ENCODE peak calls at places on chromosomes 16 and 17, in four cellular contexts. V, R, Y and G are unnamed samples.

GRCh38 chr17:29048440-29049360 is 5.8 kb downstream of the PIPOX start:
- DNase-seq in Y (no peak), V (no peak), R (peak), G (peak)

GRCh38 chr16:85136705-85137322 is 24.5 kb upstream of the CIBAR2 start:
- DNase-seq in V (peak), Y (no peak), R (no peak), G (no peak)

GRCh38 chr16:80804061-80804450 is 342 bp downstream of the CDYL2 start:
- DNase-seq in V (peak), R (peak), Y (no peak), G (peak)

GRCh38 chr16:75048051-75048450 is 49.2 kb downstream of the ZNRF1 start:
- DNase-seq in Y (no peak), V (no peak), R (no peak), G (no peak)

GRCh38 chr16:78490431-78490830 is 391.0 kb downstream of the WWOX start:
- DNase-seq in Y (no peak), V (no peak), R (no peak), G (no peak)

GRCh38 chr16:85562102-85562786 is 50.9 kb upstream of the GSE1 start:
- DNase-seq in Y (no peak), V (no peak), R (no peak), G (no peak)

GRCh38 chr17:75835315-75835987 is 8.8 kb downstream of the UNC13D start:
- DNase-seq in Y (no peak), V (no peak), R (no peak), G (no peak)

GRCh38 chr17:37608369-37609169 is 649 bp downstream of the SYNRG start:
- DNase-seq in Y (no peak), V (peak), R (peak), G (peak)

GRCh38 chr17:42744283-42744805 is 496 bp downstream of the EZH1 start:
- DNase-seq in V (peak), Y (no peak), R (no peak), G (peak)

GRCh38 chr16:31502981-31503380 is 5.2 kb downstream of the RUSF1 start:
- DNase-seq in Y (no peak), R (peak), V (no peak), G (no peak)

GRCh38 chr17:82351254-82351712 is 7.8 kb upstream of the TEX19 start:
- DNase-seq in Y (no peak), V (no peak), R (no peak), G (no peak)

GRCh38 chr17:51079049-51079448 is 41.6 kb downstream of the SPAG9 start:
- DNase-seq in Y (no peak), V (peak), R (peak), G (no peak)

GRCh38 chr17:50696365-50696879 is 11.3 kb downstream of the ANKRD40 start:
- DNase-seq in Y (no peak), V (no peak), R (no peak), G (no peak)

GRCh38 chr17:78384479-78385175 is 6.2 kb downstream of the PGS1 start:
- DNase-seq in Y (no peak), V (no peak), R (no peak), G (no peak)

GRCh38 chr17:48241770-48242497 is 134.4 kb downstream of the SNX11 start:
- DNase-seq in V (no peak), R (no peak), Y (no peak), G (no peak)

GRCh38 chr16:88677721-88678120 is 8.6 kb downstream of the SNAI3 start:
- DNase-seq in V (no peak), Y (no peak), R (no peak), G (no peak)

GRCh38 chr17:68909066-68909465 is 46.1 kb downstream of the ABCA8 start:
- DNase-seq in R (peak), V (peak), Y (no peak), G (no peak)

GRCh38 chr17:79838541-79839274 is 532 bp downstream of the CBX4 start:
- DNase-seq in Y (no peak), V (peak), R (peak), G (peak)

GRCh38 chr16:20774703-20775362 is 11.0 kb downstream of the ACSM3 start:
- DNase-seq in R (peak), V (peak), Y (peak), G (peak)

GRCh38 chr17:42674755-42675347 is 1.9 kb downstream of the PLEKHH3 start:
- DNase-seq in V (no peak), Y (no peak), R (no peak), G (no peak)

GRCh38 chr17:82317394-82318168 is at the start of gene CD7:
- DNase-seq in R (no peak), V (no peak), Y (no peak), G (peak)

GRCh38 chr17:76938009-76938408 is 69.8 kb downstream of the MGAT5B start:
- DNase-seq in R (no peak), Y (no peak), V (no peak), G (no peak)

GRCh38 chr17:78717431-78717980 is 64.6 kb downstream of the CYTH1 start:
- DNase-seq in Y (no peak), V (peak), R (peak), G (no peak)

GRCh38 chr16:73572135-73572534 is 524.2 kb upstream of the ZFHX3 start:
- DNase-seq in V (no peak), R (no peak), Y (no peak), G (no peak)

GRCh38 chr16:73086108-73086507 is 38.2 kb upstream of the ZFHX3 start:
- DNase-seq in Y (no peak), R (no peak), V (no peak), G (no peak)

GRCh38 chr17:3167574-3167973 is 29.7 kb upstream of the OR1A2 start:
- DNase-seq in Y (no peak), V (no peak), R (no peak), G (no peak)

GRCh38 chr16:17312100-17312732 is 158.5 kb downstream of the XYLT1 start:
- DNase-seq in Y (no peak), R (peak), V (no peak), G (no peak)

GRCh38 chr17:8798176-8799000 is 777 bp downstream of the MFSD6L start:
- DNase-seq in R (no peak), V (no peak), Y (no peak), G (no peak)
- H3K4me3 ChIP-seq in R (no peak), V (no peak), Y (no peak), G (no peak)

DNA sequence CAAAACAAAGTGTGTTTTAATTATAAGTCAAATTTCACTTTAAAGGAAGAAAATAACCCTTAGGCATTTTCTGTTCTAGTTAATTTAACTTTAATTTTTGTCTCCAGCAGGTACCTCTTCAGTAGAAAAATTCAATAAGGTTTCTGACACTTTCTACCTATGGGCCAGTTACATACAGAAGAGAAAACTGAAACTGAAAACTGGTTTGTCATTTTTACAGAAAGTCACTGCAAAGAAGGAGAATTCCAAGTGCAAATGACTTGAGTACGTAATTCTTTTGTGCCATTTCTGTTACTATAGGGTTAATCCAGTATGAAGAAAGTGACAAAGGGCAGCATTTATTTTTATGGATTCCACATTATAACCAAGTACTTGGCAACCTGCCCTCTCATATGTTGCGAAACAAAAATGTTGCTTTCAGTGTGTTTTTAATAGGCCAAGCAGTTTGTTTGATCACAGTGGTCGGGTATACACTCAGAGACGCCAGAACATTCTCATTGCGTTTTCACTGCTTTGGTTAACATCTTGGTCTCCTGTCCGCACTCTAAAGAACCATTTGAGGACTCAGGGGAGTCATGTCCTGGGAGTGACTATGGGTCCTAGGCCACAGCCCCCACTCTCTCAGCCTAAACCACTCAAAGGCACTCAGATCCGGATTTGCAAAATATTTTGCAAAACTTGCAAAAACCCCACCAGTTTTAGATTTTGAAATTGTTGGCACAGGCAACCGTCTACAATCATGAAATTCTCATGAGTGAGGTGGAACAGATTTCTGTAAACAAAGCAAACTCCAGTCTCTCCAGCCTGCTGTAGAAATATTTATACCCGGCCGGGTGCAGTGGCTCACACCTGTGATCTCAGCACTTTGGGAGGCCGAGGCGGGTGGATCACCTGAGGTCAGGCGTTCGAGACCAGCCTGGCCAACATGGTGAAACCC is 15.3 kb upstream of the HELZ start:
- DNase-seq in V (peak), Y (no peak), R (peak), G (no peak)
- H3K4me3 ChIP-seq in V (peak), Y (no peak), R (no peak), G (no peak)

GRCh38 chr16:2856686-2857450 is 1.1 kb downstream of the PRSS22 start:
- DNase-seq in Y (no peak), V (no peak), R (no peak), G (no peak)
- H3K4me3 ChIP-seq in Y (peak), V (no peak), R (no peak), G (no peak)

GRCh38 chr17:81090361-81091133 is 55.6 kb downstream of the BAIAP2 start:
- DNase-seq in V (peak), R (no peak), Y (no peak), G (peak)
- H3K4me3 ChIP-seq in V (no peak), R (no peak), Y (no peak), G (no peak)

GRCh38 chr17:1730004-1730344 is 5.5 kb downstream of the WDR81 start:
- DNase-seq in V (no peak), R (no peak), Y (no peak), G (no peak)
- H3K4me3 ChIP-seq in V (peak), R (no peak), Y (no peak), G (no peak)

DNA sequence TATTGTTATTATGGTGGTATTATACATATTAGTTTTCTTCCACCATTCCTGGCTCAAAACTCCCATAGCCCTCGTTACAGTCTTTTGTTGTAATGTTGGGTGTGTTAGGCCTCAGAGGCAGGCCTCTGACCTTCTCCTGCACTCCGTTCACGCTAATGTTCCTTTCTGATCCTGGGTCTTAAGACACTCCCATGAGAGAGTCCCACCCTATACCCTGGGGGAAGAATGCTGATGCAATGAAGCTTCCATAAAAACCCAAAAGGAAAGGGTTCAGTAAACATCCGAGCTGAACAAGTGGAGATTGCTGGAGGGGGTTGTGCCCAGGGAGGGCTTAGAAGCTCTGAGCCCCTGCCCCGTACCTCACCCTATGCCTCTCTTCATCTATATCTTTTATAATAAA is 141.3 kb upstream of the NETO2 start:
- DNase-seq in R (no peak), Y (no peak), V (no peak), G (no peak)
- H3K4me3 ChIP-seq in R (no peak), Y (no peak), V (no peak), G (no peak)

DNA sequence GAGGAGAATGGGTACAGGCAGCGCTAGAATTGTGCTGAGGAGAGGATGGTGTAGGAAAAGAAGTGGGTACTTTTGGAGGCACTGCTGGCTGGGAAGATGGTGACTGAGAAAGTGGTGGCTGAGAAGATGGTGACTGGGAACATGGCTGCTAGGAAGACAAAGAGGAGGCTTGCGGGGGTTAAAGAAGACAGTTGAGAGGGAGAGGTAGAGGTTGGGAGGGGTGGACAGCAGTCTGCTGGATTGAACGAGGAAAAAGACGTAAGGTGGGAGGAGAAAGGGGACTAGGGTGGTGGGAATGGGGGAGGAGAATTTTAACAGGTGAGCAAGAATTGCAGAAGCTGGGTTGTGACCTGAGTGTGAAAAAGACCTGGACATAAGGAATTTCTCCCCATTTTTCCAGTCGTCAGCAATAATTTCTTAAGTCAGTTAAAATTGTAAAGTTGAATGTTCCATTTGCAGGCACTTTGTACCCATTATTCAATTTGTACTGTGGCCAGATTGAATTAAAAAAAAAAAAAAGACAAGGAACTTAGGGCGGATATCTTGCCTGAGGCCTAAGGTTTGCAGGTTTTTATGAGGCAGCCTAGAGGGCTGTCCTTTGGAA is 2450.0 kb downstream of the TP53TG3F start:
- DNase-seq in V (no peak), Y (no peak), R (no peak), G (no peak)
- H3K4me3 ChIP-seq in V (no peak), Y (no peak), R (no peak), G (no peak)

DNA sequence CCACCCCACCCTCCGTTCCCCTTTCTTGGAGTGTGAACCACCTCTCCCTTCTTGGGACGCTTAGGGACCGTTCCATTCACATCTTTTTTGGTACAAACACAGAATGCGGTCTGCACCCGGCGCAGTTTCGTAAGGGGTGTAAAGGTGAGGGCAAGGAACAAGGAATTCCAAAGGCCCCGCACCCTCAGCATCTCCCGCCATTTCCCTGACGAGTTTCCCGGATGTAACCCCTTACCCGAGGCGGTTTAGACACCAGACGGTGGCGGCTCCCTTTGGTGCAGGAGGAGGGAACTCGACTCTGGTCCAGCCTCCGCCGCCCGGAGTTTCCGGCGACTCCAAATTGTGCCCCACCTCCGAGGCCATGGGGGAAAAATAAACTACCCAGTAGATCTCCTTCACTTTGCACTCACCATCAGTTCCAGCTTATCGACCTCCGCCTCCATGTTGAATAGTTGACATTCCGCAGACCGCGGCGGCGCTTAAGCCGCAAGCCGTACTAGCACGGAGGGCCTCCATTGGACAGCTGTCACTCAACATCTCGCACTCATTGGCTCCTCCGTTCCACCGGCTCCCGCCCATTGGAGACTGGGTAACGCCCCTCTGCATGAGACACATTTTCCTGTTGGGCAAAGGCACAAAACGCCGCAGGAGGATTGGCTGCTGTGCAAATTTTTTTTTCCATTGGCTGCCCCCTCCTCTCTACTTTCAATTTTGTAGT is at the start of gene SKA2:
- DNase-seq in Y (peak), V (no peak), R (no peak), G (no peak)
- H3K4me3 ChIP-seq in Y (peak), V (peak), R (peak), G (peak)

DNA sequence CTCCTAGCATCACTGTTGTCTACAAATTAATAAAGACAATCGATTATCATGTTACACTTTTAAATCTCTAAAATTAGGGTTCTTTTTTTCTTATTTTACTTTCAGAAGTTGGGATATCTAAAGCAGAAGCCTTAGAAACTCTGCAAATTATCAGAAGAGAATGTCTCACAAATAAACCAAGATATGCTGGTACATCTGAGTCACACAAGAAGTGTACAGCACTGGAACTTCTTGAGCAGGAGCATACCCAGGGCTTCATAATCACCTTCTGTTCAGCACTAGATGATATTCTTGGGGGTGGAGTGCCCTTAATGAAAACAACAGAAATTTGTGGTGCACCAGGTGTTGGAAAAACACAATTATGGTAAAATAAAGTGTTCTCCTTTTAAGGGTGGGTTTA is 2.4 kb downstream of the RAD51C start:
- DNase-seq in Y (no peak), R (no peak), V (no peak), G (no peak)
- H3K4me3 ChIP-seq in Y (no peak), R (no peak), V (no peak), G (no peak)